ENCODE peak calls at places on chromosomes 1 and 21, in five cellular contexts. E is K562, T is kidney, G is dorsolateral prefrontal cortex, H is body of pancreas. S is an unnamed sample.

GRCh38 chr1:24964811-24965570 is 34.9 kb upstream of the RUNX3 start:
- DNase-seq in E (no peak), T (peak), G (no peak), H (peak), S (no peak)

GRCh38 chr1:21342961-21343838 is 52.9 kb upstream of the ECE1 start:
- DNase-seq in E (no peak), T (no peak), G (no peak), H (no peak), S (peak)

GRCh38 chr1:165603810-165604209 is 27.2 kb upstream of the MGST3 start:
- DNase-seq in E (no peak), T (no peak), G (no peak), H (no peak), S (no peak)

GRCh38 chr1:69858534-69858933 is 290.8 kb downstream of the LRRC7 start:
- DNase-seq in E (no peak), T (no peak), G (no peak), H (no peak), S (no peak)

GRCh38 chr21:39666026-39666425 is 53.3 kb downstream of the B3GALT5 start:
- DNase-seq in E (no peak), T (no peak), G (no peak), H (no peak), S (no peak)

GRCh38 chr1:209800984-209801834 is 4.7 kb downstream of the IRF6 start:
- DNase-seq in E (no peak), T (no peak), G (no peak), H (no peak), S (no peak)

GRCh38 chr1:32647308-32648134 is 2.8 kb downstream of the ZBTB8OS start:
- DNase-seq in E (no peak), T (no peak), G (no peak), H (no peak), S (no peak)

GRCh38 chr1:182507685-182508084 is 57.7 kb downstream of the RGSL1 start:
- DNase-seq in E (no peak), T (no peak), G (no peak), H (no peak), S (no peak)

GRCh38 chr1:232472485-232473041 is 157.4 kb downstream of the SIPA1L2 start:
- DNase-seq in E (no peak), T (no peak), G (no peak), H (no peak), S (peak)

GRCh38 chr1:239233626-239234025 is 152.7 kb upstream of the CHRM3 start:
- DNase-seq in E (no peak), T (no peak), G (no peak), H (no peak), S (no peak)

GRCh38 chr1:30879126-30879786 is 29.3 kb downstream of the SDC3 start:
- DNase-seq in E (no peak), T (no peak), G (no peak), H (peak), S (no peak)

GRCh38 chr21:43290529-43291346 is 121.9 kb downstream of the CRYAA start:
- DNase-seq in E (no peak), T (peak), G (no peak), H (no peak), S (no peak)

GRCh38 chr1:228513244-228513900 is 26.2 kb downstream of the RNF187 start:
- DNase-seq in E (peak), T (no peak), G (no peak), H (no peak), S (no peak)

GRCh38 chr1:174044418-174045222 is 22.5 kb upstream of the RC3H1 start:
- DNase-seq in E (no peak), T (no peak), G (no peak), H (no peak), S (no peak)

GRCh38 chr1:175936736-175937135 is 193.3 kb upstream of the TNR start:
- DNase-seq in E (no peak), T (no peak), G (no peak), H (no peak), S (no peak)

GRCh38 chr1:41537788-41538351 is 53.4 kb upstream of the EDN2 start:
- DNase-seq in E (no peak), T (peak), G (no peak), H (peak), S (peak)

GRCh38 chr1:201838381-201838780 is 9.4 kb downstream of the IPO9 start:
- DNase-seq in E (no peak), T (no peak), G (no peak), H (no peak), S (peak)

GRCh38 chr1:36207339-36207738 is 16.9 kb upstream of the THRAP3 start:
- DNase-seq in E (peak), T (peak), G (no peak), H (peak), S (peak)

GRCh38 chr1:111748618-111749337 is 6.9 kb upstream of the DDX20 start:
- DNase-seq in E (no peak), T (no peak), G (no peak), H (no peak), S (no peak)

GRCh38 chr1:244011796-244012195 is 39.3 kb upstream of the ZBTB18 start:
- DNase-seq in E (no peak), T (no peak), G (no peak), H (no peak), S (no peak)
- H3K4me3 ChIP-seq in E (no peak), T (no peak), G (peak), H (no peak), S (no peak)

DNA sequence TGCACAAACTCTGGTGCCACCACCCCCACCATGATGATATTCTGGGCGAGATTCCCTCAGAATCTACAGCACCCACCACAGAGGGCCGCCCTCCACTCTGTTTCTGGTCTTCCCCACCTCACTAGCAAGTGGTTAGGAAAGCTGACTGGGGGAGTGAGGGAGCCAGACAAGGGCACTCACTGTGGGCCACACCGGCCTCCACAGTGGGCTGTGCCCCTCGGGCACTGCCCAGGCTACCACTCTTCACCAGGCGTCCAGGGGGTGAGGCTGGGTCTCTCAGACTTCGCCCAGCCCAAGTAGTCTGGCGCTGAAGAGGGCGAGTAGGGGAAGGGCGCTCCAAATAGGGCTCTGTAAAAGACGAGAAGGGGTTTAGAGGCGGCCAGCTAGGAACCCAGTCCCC is 11.2 kb upstream of the GATAD2B start:
- DNase-seq in E (no peak), T (peak), G (no peak), H (no peak), S (no peak)
- H3K4me3 ChIP-seq in E (no peak), T (no peak), G (no peak), H (no peak), S (no peak)

GRCh38 chr1:109534307-109534858 is 5.3 kb upstream of the GPR61 start:
- DNase-seq in E (no peak), T (no peak), G (no peak), H (no peak), S (no peak)

GRCh38 chr1:109530457-109531204 is 9.0 kb upstream of the GPR61 start:
- DNase-seq in E (no peak), T (no peak), G (no peak), H (no peak), S (no peak)

GRCh38 chr1:109531205-109531779 is 8.4 kb upstream of the GPR61 start:
- DNase-seq in E (no peak), T (no peak), G (no peak), H (no peak), S (no peak)

GRCh38 chr1:109531826-109532364 is 7.8 kb upstream of the GPR61 start:
- DNase-seq in E (no peak), T (peak), G (no peak), H (no peak), S (no peak)

GRCh38 chr1:109532365-109533136 is 7.1 kb upstream of the GPR61 start:
- DNase-seq in E (peak), T (peak), G (peak), H (peak), S (peak)
- H3K4me3 ChIP-seq in E (no peak), T (peak), G (peak), H (no peak), S (peak)

DNA sequence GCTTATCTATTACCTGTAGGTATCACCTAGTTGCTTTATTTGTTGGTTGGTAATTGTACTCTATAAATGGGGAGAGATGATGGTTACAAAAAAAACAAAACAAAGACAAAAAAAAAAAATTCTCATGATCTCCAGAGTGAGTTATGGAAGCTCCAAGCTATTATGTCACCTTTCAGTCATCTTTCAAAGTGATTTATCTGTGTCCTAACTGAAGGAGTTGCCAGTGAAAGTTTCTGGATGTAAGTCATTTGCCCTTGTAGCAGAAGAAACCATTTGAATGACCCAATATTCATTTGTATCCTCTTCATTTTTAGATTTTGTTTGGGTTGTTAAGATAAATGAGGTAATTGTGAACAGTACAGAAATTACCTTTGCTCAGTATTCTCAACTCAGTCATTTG is 3.6 kb downstream of the SLC35F3 start:
- DNase-seq in E (no peak), T (no peak), G (no peak), H (no peak), S (no peak)
- H3K4me3 ChIP-seq in E (no peak), T (no peak), G (no peak), H (no peak), S (no peak)

GRCh38 chr1:109198745-109199144 is 15.0 kb upstream of the SARS1 start:
- DNase-seq in E (peak), T (no peak), G (no peak), H (no peak), S (no peak)

GRCh38 chr1:109199710-109200109 is 14.0 kb upstream of the SARS1 start:
- DNase-seq in E (no peak), T (no peak), G (no peak), H (no peak), S (no peak)

GRCh38 chr1:109204484-109204883 is 9.2 kb upstream of the SARS1 start:
- DNase-seq in E (no peak), T (no peak), G (no peak), H (no peak), S (no peak)

GRCh38 chr1:109198043-109198695 is 15.5 kb upstream of the SARS1 start:
- DNase-seq in E (peak), T (no peak), G (peak), H (peak), S (peak)

DNA sequence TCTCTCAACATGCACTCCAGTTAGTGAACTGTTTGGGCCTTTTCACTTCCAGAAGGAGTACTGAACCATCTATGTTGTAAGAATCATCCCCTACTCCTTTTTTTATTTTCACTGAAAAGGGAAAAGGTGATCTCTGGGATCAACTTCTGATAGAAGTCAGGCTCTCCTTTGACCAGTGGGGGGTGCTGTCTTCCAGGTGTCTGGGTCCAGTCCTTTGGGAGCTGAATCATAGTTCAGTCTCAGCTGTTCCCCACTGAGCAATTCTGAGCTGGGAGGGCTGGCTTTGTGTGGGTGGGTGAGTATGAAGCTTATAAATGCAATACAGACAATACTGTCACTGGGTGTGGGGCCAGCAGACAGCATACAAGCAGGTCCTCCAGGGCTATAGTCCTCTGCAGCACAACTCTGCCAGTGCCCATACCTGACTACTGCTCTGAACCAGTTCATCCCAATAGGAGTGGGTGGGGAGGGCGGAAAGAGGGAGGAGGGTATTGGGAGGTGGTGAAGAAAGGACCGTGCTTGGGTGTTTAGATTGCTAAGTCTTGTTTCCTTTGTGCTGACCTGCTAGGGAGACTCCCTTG is 12.5 kb upstream of the SARS1 start:
- DNase-seq in E (peak), T (no peak), G (peak), H (no peak), S (peak)
- H3K4me3 ChIP-seq in E (no peak), T (no peak), G (no peak), H (no peak), S (no peak)

GRCh38 chr1:28750330-28750729 is 13.6 kb downstream of the YTHDF2 start:
- DNase-seq in E (no peak), T (no peak), G (no peak), H (no peak), S (peak)
- H3K4me3 ChIP-seq in E (no peak), T (no peak), G (no peak), H (no peak), S (no peak)